ENCODE peak calls at places on chromosomes 6 and 20, in seven cellular contexts. F is cardiac muscle cell, T is OCI-LY7, U is GM23338, M is kidney, R is mucosa of descending colon, L is NB4. D is an unnamed sample.

GRCh38 chr20:60764771-60765170 is 487.3 kb upstream of the CDH4 start:
- DNase-seq in F (no peak), T (no peak), U (no peak), M (no peak), R (no peak), L (no peak), D (no peak)

GRCh38 chr6:161584051-161584450 is 310.2 kb upstream of the AGPAT4 start:
- DNase-seq in F (no peak), T (no peak), U (no peak), M (no peak), R (no peak), L (no peak), D (no peak)

GRCh38 chr6:72621243-72622093 is at the start of gene KCNQ5:
- DNase-seq in F (peak), T (peak), U (peak), M (peak), R (peak), L (peak), D (peak)

GRCh38 chr6:47084530-47084929 is 42.4 kb upstream of the ADGRF1 start:
- DNase-seq in F (peak), T (no peak), U (no peak), M (no peak), R (no peak), L (no peak), D (no peak)

GRCh38 chr6:15620616-15621015 is 42.2 kb downstream of the DTNBP1 start:
- DNase-seq in F (peak), T (no peak), U (peak), M (no peak), R (no peak), L (peak), D (no peak)

GRCh38 chr20:39795401-39796272 is 833.5 kb downstream of the DHX35 start:
- DNase-seq in F (no peak), T (no peak), U (no peak), M (no peak), R (no peak), L (no peak), D (no peak)

GRCh38 chr6:26086214-26086613 is 1.0 kb upstream of the HFE start:
- DNase-seq in F (no peak), T (no peak), U (no peak), M (no peak), R (no peak), L (no peak), D (no peak)

GRCh38 chr6:35086636-35087360 is 54.3 kb downstream of the TCP11 start:
- DNase-seq in F (no peak), T (no peak), U (no peak), M (no peak), R (peak), L (no peak), D (no peak)

GRCh38 chr6:18207949-18208348 is 52.7 kb downstream of the KDM1B start:
- DNase-seq in F (no peak), T (no peak), U (no peak), M (no peak), R (no peak), L (no peak), D (no peak)

GRCh38 chr6:2885967-2886731 is 17.0 kb downstream of the SERPINB9 start:
- DNase-seq in F (no peak), T (peak), U (no peak), M (no peak), R (no peak), L (no peak), D (no peak)

GRCh38 chr6:54992789-54993188 is 146.2 kb downstream of the FAM83B start:
- DNase-seq in F (no peak), T (peak), U (peak), M (no peak), R (no peak), L (peak), D (peak)

GRCh38 chr20:23231561-23232218 is 118.9 kb upstream of the NXT1 start:
- DNase-seq in F (no peak), T (no peak), U (no peak), M (no peak), R (no peak), L (no peak), D (no peak)

GRCh38 chr6:131383421-131384411 is 189.3 kb upstream of the ARG1 start:
- DNase-seq in F (no peak), T (no peak), U (no peak), M (no peak), R (no peak), L (no peak), D (no peak)

GRCh38 chr6:128388380-128388779 is 132.0 kb downstream of the PTPRK start:
- DNase-seq in F (no peak), T (no peak), U (no peak), M (no peak), R (no peak), L (no peak), D (no peak)

GRCh38 chr6:33419580-33420492 is at the start of gene SYNGAP1:
- DNase-seq in F (peak), T (peak), U (peak), M (peak), R (peak), L (no peak), D (no peak)

GRCh38 chr6:57256541-57256940 is 34.4 kb upstream of the RAB23 start:
- DNase-seq in F (no peak), T (no peak), U (no peak), M (no peak), R (no peak), L (no peak), D (no peak)

GRCh38 chr6:46949662-46950280 is 28.0 kb upstream of the ADGRF5 start:
- DNase-seq in F (no peak), T (no peak), U (no peak), M (peak), R (peak), L (no peak), D (no peak)

GRCh38 chr6:140602843-140603242 is 1228.4 kb upstream of the CITED2 start:
- DNase-seq in F (no peak), T (no peak), U (no peak), M (no peak), R (no peak), L (no peak), D (no peak)

GRCh38 chr6:88650029-88650619 is 313.3 kb downstream of the RNGTT start:
- DNase-seq in F (no peak), T (peak), U (no peak), M (no peak), R (no peak), L (no peak), D (peak)

GRCh38 chr6:93017213-93017612 is 402.1 kb downstream of the EPHA7 start:
- DNase-seq in F (no peak), T (peak), U (peak), M (no peak), R (no peak), L (peak), D (peak)

GRCh38 chr6:37032239-37032638 is 26.8 kb downstream of the FGD2 start:
- DNase-seq in F (no peak), T (no peak), U (no peak), M (peak), R (no peak), L (no peak), D (no peak)

GRCh38 chr20:38196592-38196991 is 31.5 kb upstream of the TGM2 start:
- DNase-seq in F (no peak), T (no peak), U (no peak), M (peak), R (no peak), L (peak), D (peak)

GRCh38 chr6:7058250-7058923 is 49.4 kb upstream of the RREB1 start:
- DNase-seq in F (peak), T (no peak), U (no peak), M (no peak), R (no peak), L (peak), D (no peak)

GRCh38 chr6:5126214-5126613 is 41.1 kb downstream of the PPP1R3G start:
- DNase-seq in F (peak), T (no peak), U (peak), M (no peak), R (no peak), L (no peak), D (no peak)

GRCh38 chr6:133892444-133893323 is 3.8 kb downstream of the TCF21 start:
- DNase-seq in F (peak), T (no peak), U (peak), M (no peak), R (peak), L (no peak), D (no peak)

GRCh38 chr20:9609892-9610502 is 95.6 kb downstream of the LAMP5 start:
- DNase-seq in F (peak), T (peak), U (peak), M (no peak), R (no peak), L (peak), D (peak)

GRCh38 chr6:1821188-1822183 is 211.8 kb downstream of the FOXC1 start:
- DNase-seq in F (no peak), T (no peak), U (no peak), M (no peak), R (no peak), L (no peak), D (peak)

GRCh38 chr20:21521596-21522478 is 8.0 kb upstream of the NKX2-2 start:
- DNase-seq in F (no peak), T (no peak), U (peak), M (peak), R (no peak), L (no peak), D (no peak)
- H3K4me3 ChIP-seq in F (peak), T (no peak), U (peak), M (no peak), R (no peak), L (no peak), D (no peak)

GRCh38 chr6:135851442-135852271 is at the start of gene PDE7B:
- DNase-seq in F (peak), T (peak), U (peak), M (peak), R (peak), L (peak), D (peak)
- H3K4me3 ChIP-seq in F (no peak), T (no peak), U (no peak), M (peak), R (no peak), L (peak), D (no peak)

GRCh38 chr6:170148709-170149470 is 142.0 kb downstream of the DLL1 start:
- DNase-seq in F (no peak), T (no peak), U (no peak), M (peak), R (no peak), L (no peak), D (no peak)
- H3K4me3 ChIP-seq in F (no peak), T (no peak), U (no peak), M (no peak), R (no peak), L (no peak), D (no peak)

GRCh38 chr20:57749131-57749690 is 39.4 kb upstream of the PMEPA1 start:
- DNase-seq in F (no peak), T (no peak), U (no peak), M (peak), R (no peak), L (no peak), D (no peak)

GRCh38 chr20:57747889-57748456 is 38.2 kb upstream of the PMEPA1 start:
- DNase-seq in F (no peak), T (no peak), U (no peak), M (peak), R (no peak), L (no peak), D (no peak)

GRCh38 chr20:57746832-57747404 is 37.1 kb upstream of the PMEPA1 start:
- DNase-seq in F (no peak), T (no peak), U (no peak), M (peak), R (no peak), L (no peak), D (no peak)

GRCh38 chr20:57749861-57750260 is 40.0 kb upstream of the PMEPA1 start:
- DNase-seq in F (no peak), T (no peak), U (no peak), M (peak), R (no peak), L (no peak), D (no peak)

GRCh38 chr20:57748601-57749130 is 38.9 kb upstream of the PMEPA1 start:
- DNase-seq in F (peak), T (no peak), U (no peak), M (peak), R (peak), L (no peak), D (peak)
- H3K4me3 ChIP-seq in F (no peak), T (no peak), U (no peak), M (no peak), R (no peak), L (no peak), D (peak)

GRCh38 chr20:50309280-50309763 is 118.7 kb downstream of the CEBPB start:
- DNase-seq in F (no peak), T (no peak), U (no peak), M (no peak), R (no peak), L (no peak), D (no peak)
- H3K4me3 ChIP-seq in F (no peak), T (no peak), U (no peak), M (no peak), R (no peak), L (no peak), D (no peak)

GRCh38 chr6:85389180-85389797 is 60.6 kb upstream of the NT5E start:
- DNase-seq in F (no peak), T (no peak), U (peak), M (no peak), R (no peak), L (peak), D (no peak)

GRCh38 chr6:85390105-85390728 is 59.7 kb upstream of the NT5E start:
- DNase-seq in F (no peak), T (no peak), U (no peak), M (no peak), R (no peak), L (no peak), D (no peak)

GRCh38 chr6:85388531-85388930 is 61.4 kb upstream of the NT5E start:
- DNase-seq in F (no peak), T (no peak), U (no peak), M (no peak), R (no peak), L (no peak), D (no peak)

GRCh38 chr6:85392379-85392778 is 57.5 kb upstream of the NT5E start:
- DNase-seq in F (no peak), T (no peak), U (no peak), M (no peak), R (no peak), L (no peak), D (no peak)

DNA sequence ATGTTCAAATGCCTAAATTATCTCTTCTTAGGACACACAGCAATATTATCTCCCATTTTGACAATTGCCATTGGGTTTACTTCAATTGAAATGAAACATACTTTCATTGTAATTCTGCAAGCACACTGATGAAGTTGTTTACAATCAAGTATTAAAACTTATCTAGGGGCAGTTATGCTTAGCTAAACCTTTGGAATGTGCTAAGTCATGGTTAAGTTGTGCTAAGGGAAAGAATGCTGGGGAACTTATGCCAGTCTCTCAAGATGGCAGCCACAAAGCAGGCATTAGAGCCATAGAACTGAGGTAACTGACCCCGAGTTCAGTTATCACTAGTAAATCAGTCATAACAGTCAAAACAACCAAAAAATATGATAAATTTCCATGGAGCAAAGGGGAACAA is 59.1 kb upstream of the NT5E start:
- DNase-seq in F (no peak), T (no peak), U (no peak), M (no peak), R (no peak), L (no peak), D (no peak)
- H3K4me3 ChIP-seq in F (no peak), T (no peak), U (no peak), M (no peak), R (no peak), L (no peak), D (no peak)

GRCh38 chr6:43508481-43509141 is 1.5 kb downstream of the LRRC73 start:
- DNase-seq in F (no peak), T (no peak), U (no peak), M (no peak), R (no peak), L (no peak), D (no peak)
- H3K4me3 ChIP-seq in F (no peak), T (no peak), U (peak), M (no peak), R (no peak), L (no peak), D (no peak)